ENCODE peak calls at places on chromosomes 6 and 20, in ten cellular contexts. Q is endothelial cell of umbilical vein; O is ureter; U is NCI-H1694 treated with DMSO at 0.1 percent for 48 hours; K is glutamatergic neuron; F is fibroblast of the conjunctiva; T is T-helper 17 cell; S is neuronal stem cell; B is EL; L is effector memory CD8-positive, alpha-beta T cell. W is an unnamed sample.

GRCh38 chr6:147194652-147195403 is 9.4 kb upstream of the STXBP5 start:
- DNase-seq in U (no peak), O (no peak), K (no peak), B (peak), F (no peak), Q (peak), T (no peak), S (no peak), L (no peak), W (no peak)

GRCh38 chr20:17966432-17967312 is 1.9 kb downstream of the SNX5 start:
- DNase-seq in T (no peak), O (no peak), S (no peak), F (no peak), B (peak), Q (peak), U (peak), K (no peak), L (peak), W (no peak)

GRCh38 chr6:143325379-143326140 is 124.9 kb downstream of the ADAT2 start:
- DNase-seq in T (no peak), B (peak), S (no peak), F (no peak), Q (peak), K (no peak), U (no peak), O (no peak), L (no peak), W (no peak)

GRCh38 chr6:1641391-1641790 is 31.7 kb downstream of the FOXC1 start:
- DNase-seq in Q (no peak), K (no peak), L (no peak), B (no peak), U (no peak), T (no peak), S (no peak), O (peak), F (no peak), W (no peak)

GRCh38 chr6:22906091-22906549 is 336.8 kb downstream of the HDGFL1 start:
- DNase-seq in O (no peak), T (no peak), Q (peak), L (no peak), B (peak), S (no peak), K (no peak), U (no peak), F (peak), W (no peak)

GRCh38 chr6:79650943-79651342 is 19.8 kb downstream of the SH3BGRL2 start:
- DNase-seq in O (no peak), L (no peak), B (no peak), S (no peak), K (no peak), Q (peak), U (no peak), T (no peak), F (no peak), W (no peak)

GRCh38 chr6:166523782-166524569 is 62.5 kb downstream of the RAMACL start:
- DNase-seq in T (no peak), F (no peak), K (no peak), U (no peak), S (no peak), B (no peak), Q (no peak), O (no peak), L (no peak), W (no peak)

GRCh38 chr6:107082045-107082444 is 33.3 kb downstream of the BEND3 start:
- DNase-seq in F (no peak), T (no peak), U (no peak), Q (no peak), K (no peak), B (peak), L (no peak), O (no peak), S (no peak), W (no peak)

GRCh38 chr6:89050155-89050554 is 30.4 kb upstream of the PNRC1 start:
- DNase-seq in T (no peak), L (no peak), F (peak), S (no peak), U (no peak), O (peak), K (no peak), B (no peak), Q (no peak), W (no peak)

GRCh38 chr6:87436435-87436834 is 28.7 kb downstream of the CFAP206 start:
- DNase-seq in S (peak), T (peak), K (no peak), O (no peak), L (peak), Q (peak), B (peak), F (peak), U (no peak), W (no peak)

GRCh38 chr20:53628076-53628475 is 34.4 kb upstream of the ZNF217 start:
- DNase-seq in T (no peak), L (no peak), Q (no peak), O (no peak), U (no peak), K (no peak), F (no peak), S (no peak), B (no peak), W (no peak)

GRCh38 chr20:24497851-24498250 is 28.4 kb downstream of the SYNDIG1 start:
- DNase-seq in Q (no peak), B (no peak), F (no peak), U (peak), S (no peak), T (no peak), O (peak), L (no peak), K (no peak), W (no peak)

GRCh38 chr6:147648936-147649335 is 140.4 kb downstream of the SAMD5 start:
- DNase-seq in F (peak), O (no peak), L (no peak), T (no peak), U (no peak), K (no peak), B (peak), S (no peak), Q (no peak), W (no peak)

GRCh38 chr6:156827382-156827781 is 50.2 kb downstream of the ARID1B start:
- DNase-seq in L (no peak), F (peak), K (no peak), T (no peak), S (no peak), O (no peak), Q (no peak), B (peak), U (no peak), W (no peak)

GRCh38 chr6:134363323-134364039 is 45.6 kb upstream of the SGK1 start:
- DNase-seq in K (no peak), F (no peak), B (peak), Q (peak), U (no peak), O (no peak), S (no peak), L (no peak), T (no peak), W (no peak)

GRCh38 chr20:63520939-63521601 is 505 bp downstream of the PPDPF start:
- DNase-seq in T (peak), L (peak), O (peak), S (peak), U (no peak), K (peak), F (peak), Q (peak), B (peak), W (peak)

GRCh38 chr6:166957087-166957804 is 896 bp upstream of the RNASET2 start:
- DNase-seq in B (peak), U (no peak), L (peak), T (peak), F (no peak), S (peak), Q (no peak), K (peak), O (peak), W (no peak)

GRCh38 chr20:57867807-57868206 is 158.0 kb upstream of the PMEPA1 start:
- DNase-seq in U (no peak), F (no peak), O (no peak), K (no peak), T (no peak), Q (no peak), B (no peak), S (no peak), L (no peak), W (no peak)

GRCh38 chr20:59008715-59009336 is 1.8 kb upstream of the CTSZ start:
- DNase-seq in O (peak), S (no peak), F (no peak), B (no peak), T (no peak), U (no peak), L (no peak), Q (no peak), K (peak), W (no peak)

GRCh38 chr20:61664741-61665320 is 400.9 kb downstream of the TAF4 start:
- DNase-seq in S (no peak), O (no peak), K (no peak), U (no peak), T (no peak), L (no peak), F (no peak), B (no peak), Q (no peak), W (no peak)

GRCh38 chr20:63495771-63496403 is 3.0 kb downstream of the EEF1A2 start:
- DNase-seq in L (peak), K (peak), O (peak), S (peak), T (peak), B (peak), Q (peak), U (peak), F (no peak), W (peak)

GRCh38 chr6:40988634-40989033 is 50.4 kb downstream of the UNC5CL start:
- DNase-seq in Q (no peak), T (no peak), L (no peak), S (no peak), K (no peak), U (no peak), B (no peak), O (no peak), F (no peak), W (no peak)

GRCh38 chr6:157403684-157404051 is 22.7 kb downstream of the ZDHHC14 start:
- DNase-seq in B (no peak), S (no peak), Q (no peak), K (no peak), T (no peak), O (no peak), L (no peak), U (no peak), F (no peak), W (no peak)

GRCh38 chr6:43274127-43274915 is 23.7 kb upstream of the SLC22A7 start:
- DNase-seq in B (no peak), K (no peak), S (no peak), U (no peak), L (no peak), O (no peak), Q (no peak), F (no peak), T (no peak), W (no peak)

GRCh38 chr6:152271681-152272464 is 365.3 kb downstream of the SYNE1 start:
- DNase-seq in K (no peak), B (peak), F (peak), U (no peak), Q (no peak), S (no peak), T (no peak), L (no peak), O (no peak), W (no peak)

GRCh38 chr6:166423781-166424180 is 41.0 kb upstream of the MPC1 start:
- DNase-seq in T (no peak), B (no peak), F (no peak), Q (no peak), K (no peak), U (no peak), L (no peak), O (no peak), S (no peak), W (no peak)

GRCh38 chr6:97203343-97203742 is 79.7 kb downstream of the MMS22L start:
- DNase-seq in S (no peak), L (no peak), O (no peak), F (no peak), Q (no peak), T (no peak), U (peak), B (no peak), K (no peak), W (no peak)

GRCh38 chr6:4732691-4733315 is 43.4 kb upstream of the CDYL start:
- DNase-seq in K (peak), S (no peak), Q (peak), B (peak), T (no peak), O (peak), F (peak), L (no peak), U (peak), W (peak)

GRCh38 chr20:38728911-38729642 is 4.8 kb downstream of the SLC32A1 start:
- DNase-seq in F (no peak), U (no peak), O (no peak), S (no peak), B (no peak), L (no peak), Q (no peak), T (no peak), K (peak), W (no peak)